ENCODE peak calls at places on chromosomes 1 and 21, in seven cellular contexts. One of them, this sample, is unnamed.
A peak's percentile ranks its signal among the peaks of the same experiment; 100 is the strongest.

GRCh38 chr1:218374972-218375371 is 29.8 kb downstream of the TGFB2 start:
- DNase-seq in ovary: no peak
- DNase-seq in transverse colon: no peak
- DNase-seq in GM12878: no peak
- DNase-seq in uterus: no peak
- DNase-seq in body of pancreas: no peak
- DNase-seq in right lobe of liver: no peak
- DNase-seq in this sample: no peak

GRCh38 chr1:17233675-17234074 is 15.2 kb upstream of the PADI3 start:
- DNase-seq in ovary: no peak
- DNase-seq in transverse colon: peak; percentile 88
- DNase-seq in GM12878: no peak
- DNase-seq in uterus: peak; percentile 22
- DNase-seq in body of pancreas: peak; percentile 88
- DNase-seq in right lobe of liver: no peak
- DNase-seq in this sample: peak; percentile 36

GRCh38 chr1:13702425-13703127 is 2.6 kb downstream of the PRDM2 start:
- DNase-seq in ovary: no peak
- DNase-seq in transverse colon: peak; percentile 42
- DNase-seq in GM12878: peak; percentile 89
- DNase-seq in uterus: no peak
- DNase-seq in body of pancreas: no peak
- DNase-seq in right lobe of liver: no peak
- DNase-seq in this sample: no peak

GRCh38 chr1:81264976-81265375 is 535.8 kb upstream of the ADGRL2 start:
- DNase-seq in ovary: no peak
- DNase-seq in transverse colon: no peak
- DNase-seq in GM12878: no peak
- DNase-seq in uterus: no peak
- DNase-seq in body of pancreas: no peak
- DNase-seq in right lobe of liver: no peak
- DNase-seq in this sample: no peak

GRCh38 chr21:29524055-29524454 is 225.3 kb downstream of the BACH1 start:
- DNase-seq in ovary: no peak
- DNase-seq in transverse colon: no peak
- DNase-seq in GM12878: no peak
- DNase-seq in uterus: no peak
- DNase-seq in body of pancreas: no peak
- DNase-seq in right lobe of liver: no peak
- DNase-seq in this sample: no peak

GRCh38 chr1:91682882-91683597 is 182.4 kb downstream of the CDC7 start:
- DNase-seq in ovary: no peak
- DNase-seq in transverse colon: no peak
- DNase-seq in GM12878: no peak
- DNase-seq in uterus: no peak
- DNase-seq in body of pancreas: no peak
- DNase-seq in right lobe of liver: no peak
- DNase-seq in this sample: no peak

GRCh38 chr1:4702927-4703326 is 48.5 kb downstream of the AJAP1 start:
- DNase-seq in ovary: no peak
- DNase-seq in transverse colon: no peak
- DNase-seq in GM12878: no peak
- DNase-seq in uterus: no peak
- DNase-seq in body of pancreas: no peak
- DNase-seq in right lobe of liver: no peak
- DNase-seq in this sample: peak; percentile 65

GRCh38 chr1:246679211-246680177 is 44.7 kb upstream of the SCCPDH start:
- DNase-seq in ovary: no peak
- DNase-seq in transverse colon: no peak
- DNase-seq in GM12878: no peak
- DNase-seq in uterus: no peak
- DNase-seq in body of pancreas: no peak
- DNase-seq in right lobe of liver: no peak
- DNase-seq in this sample: no peak

GRCh38 chr1:14949270-14949835 is 204.2 kb upstream of the TMEM51 start:
- DNase-seq in ovary: no peak
- DNase-seq in transverse colon: no peak
- DNase-seq in GM12878: no peak
- DNase-seq in uterus: no peak
- DNase-seq in body of pancreas: no peak
- DNase-seq in right lobe of liver: no peak
- DNase-seq in this sample: no peak

GRCh38 chr21:39927304-39927886 is 60.2 kb downstream of the PCP4 start:
- DNase-seq in ovary: no peak
- DNase-seq in transverse colon: no peak
- DNase-seq in GM12878: no peak
- DNase-seq in uterus: no peak
- DNase-seq in body of pancreas: peak; percentile 5
- DNase-seq in right lobe of liver: no peak
- DNase-seq in this sample: peak; percentile 31

GRCh38 chr1:206586501-206587445 is 25.5 kb downstream of the EIF2D start:
- DNase-seq in ovary: no peak
- DNase-seq in transverse colon: no peak
- DNase-seq in GM12878: no peak
- DNase-seq in uterus: no peak
- DNase-seq in body of pancreas: peak; percentile 24
- DNase-seq in right lobe of liver: no peak
- DNase-seq in this sample: no peak

GRCh38 chr21:16978309-16978895 is 534.4 kb upstream of the CXADR start:
- DNase-seq in ovary: no peak
- DNase-seq in transverse colon: no peak
- DNase-seq in GM12878: no peak
- DNase-seq in uterus: no peak
- DNase-seq in body of pancreas: no peak
- DNase-seq in right lobe of liver: no peak
- DNase-seq in this sample: no peak

GRCh38 chr1:164759945-164760584 is 201.1 kb downstream of the PBX1 start:
- DNase-seq in ovary: no peak
- DNase-seq in transverse colon: no peak
- DNase-seq in GM12878: no peak
- DNase-seq in uterus: no peak
- DNase-seq in body of pancreas: no peak
- DNase-seq in right lobe of liver: no peak
- DNase-seq in this sample: no peak

GRCh38 chr1:51553911-51554310 is 34.8 kb upstream of the EPS15 start:
- DNase-seq in ovary: no peak
- DNase-seq in transverse colon: no peak
- DNase-seq in GM12878: no peak
- DNase-seq in uterus: no peak
- DNase-seq in body of pancreas: no peak
- DNase-seq in right lobe of liver: no peak
- DNase-seq in this sample: no peak

GRCh38 chr1:235532350-235532749 is 28.1 kb upstream of the B3GALNT2 start:
- DNase-seq in ovary: no peak
- DNase-seq in transverse colon: no peak
- DNase-seq in GM12878: no peak
- DNase-seq in uterus: no peak
- DNase-seq in body of pancreas: no peak
- DNase-seq in right lobe of liver: no peak
- DNase-seq in this sample: no peak

GRCh38 chr1:2639607-2640521 is 7.0 kb upstream of the MMEL1 start:
- DNase-seq in ovary: no peak
- DNase-seq in transverse colon: no peak
- DNase-seq in GM12878: no peak
- DNase-seq in uterus: no peak
- DNase-seq in body of pancreas: no peak
- DNase-seq in right lobe of liver: no peak
- DNase-seq in this sample: peak; percentile 81

GRCh38 chr1:230869499-230869898 is 1.2 kb upstream of the C1orf198 start:
- DNase-seq in ovary: no peak
- DNase-seq in transverse colon: no peak
- DNase-seq in GM12878: no peak
- DNase-seq in uterus: no peak
- DNase-seq in body of pancreas: no peak
- DNase-seq in right lobe of liver: no peak
- DNase-seq in this sample: no peak

GRCh38 chr1:230868736-230869385 is 540 bp upstream of the C1orf198 start:
- DNase-seq in ovary: no peak
- DNase-seq in transverse colon: peak; percentile 60
- DNase-seq in GM12878: no peak
- DNase-seq in uterus: no peak
- DNase-seq in body of pancreas: peak; percentile 82
- DNase-seq in right lobe of liver: peak; percentile 74
- DNase-seq in this sample: peak; percentile 32

GRCh38 chr1:230867119-230867902 is 1.0 kb downstream of the C1orf198 start:
- DNase-seq in ovary: no peak
- DNase-seq in transverse colon: no peak
- DNase-seq in GM12878: no peak
- DNase-seq in uterus: no peak
- DNase-seq in body of pancreas: no peak
- DNase-seq in right lobe of liver: no peak
- DNase-seq in this sample: no peak

GRCh38 chr1:230866171-230866811 is 2.0 kb downstream of the C1orf198 start:
- DNase-seq in ovary: no peak
- DNase-seq in transverse colon: no peak
- DNase-seq in GM12878: no peak
- DNase-seq in uterus: no peak
- DNase-seq in body of pancreas: peak; percentile 41
- DNase-seq in right lobe of liver: no peak
- DNase-seq in this sample: no peak

GRCh38 chr1:230867903-230868735 is at the start of gene C1orf198:
- DNase-seq in ovary: peak; percentile 85
- DNase-seq in transverse colon: peak; percentile 81
- DNase-seq in GM12878: no peak
- DNase-seq in uterus: peak; percentile 63
- DNase-seq in body of pancreas: peak; percentile 68
- DNase-seq in right lobe of liver: peak; percentile 82
- DNase-seq in this sample: peak; percentile 56
- TF ChIP-seq CTCF in ovary: no peak
- TF ChIP-seq CTCF in transverse colon: no peak
- TF ChIP-seq CTCF in GM12878: no peak
- TF ChIP-seq CTCF in uterus: no peak
- TF ChIP-seq CTCF in body of pancreas: no peak
- TF ChIP-seq CTCF in right lobe of liver: no peak
- TF ChIP-seq CTCF in this sample: no peak

GRCh38 chr1:149887456-149888159 is 11.8 kb upstream of the BOLA1 start:
- DNase-seq in ovary: peak; percentile 78
- DNase-seq in transverse colon: peak; percentile 81
- DNase-seq in GM12878: peak; percentile 50
- DNase-seq in uterus: peak; percentile 95
- DNase-seq in body of pancreas: peak; percentile 97
- DNase-seq in right lobe of liver: peak; percentile 84
- DNase-seq in this sample: peak; percentile 95

GRCh38 chr1:149886396-149887195 is 12.8 kb upstream of the BOLA1 start:
- DNase-seq in ovary: peak; percentile 85
- DNase-seq in transverse colon: peak; percentile 88
- DNase-seq in GM12878: peak; percentile 99
- DNase-seq in uterus: peak; percentile 96
- DNase-seq in body of pancreas: peak; percentile 98
- DNase-seq in right lobe of liver: peak; percentile 87
- DNase-seq in this sample: peak; percentile 96

GRCh38 chr1:149885364-149886111 is 13.8 kb upstream of the BOLA1 start:
- DNase-seq in ovary: peak; percentile 85
- DNase-seq in transverse colon: peak; percentile 86
- DNase-seq in GM12878: peak; percentile 55
- DNase-seq in uterus: peak; percentile 86
- DNase-seq in body of pancreas: peak; percentile 96
- DNase-seq in right lobe of liver: peak; percentile 96
- DNase-seq in this sample: peak; percentile 98

GRCh38 chr1:149888999-149889289 is 10.4 kb upstream of the BOLA1 start:
- DNase-seq in ovary: peak; percentile 79
- DNase-seq in transverse colon: no peak
- DNase-seq in GM12878: no peak
- DNase-seq in uterus: peak; percentile 68
- DNase-seq in body of pancreas: peak; percentile 45
- DNase-seq in right lobe of liver: no peak
- DNase-seq in this sample: peak; percentile 53

GRCh38 chr1:149888160-149888998 is 11.0 kb upstream of the BOLA1 start:
- DNase-seq in ovary: peak; percentile 85
- DNase-seq in transverse colon: peak; percentile 86
- DNase-seq in GM12878: peak; percentile 97
- DNase-seq in uterus: peak; percentile 89
- DNase-seq in body of pancreas: peak; percentile 89
- DNase-seq in right lobe of liver: peak; percentile 74
- DNase-seq in this sample: peak; percentile 96
- TF ChIP-seq POLR2A in ovary: peak; percentile 9
- TF ChIP-seq POLR2A in transverse colon: no peak
- TF ChIP-seq POLR2A in GM12878: peak; percentile 63
- TF ChIP-seq POLR2A in uterus: peak; percentile 96
- TF ChIP-seq POLR2A in body of pancreas: no peak
- TF ChIP-seq POLR2A in right lobe of liver: peak; percentile 81
- TF ChIP-seq POLR2A in this sample: no peak

GRCh38 chr1:150256193-150256548 is 1.4 kb upstream of the CA14 start:
- DNase-seq in ovary: no peak
- DNase-seq in transverse colon: no peak
- DNase-seq in GM12878: no peak
- DNase-seq in uterus: no peak
- DNase-seq in body of pancreas: no peak
- DNase-seq in right lobe of liver: no peak
- DNase-seq in this sample: no peak
- H3K4me3 ChIP-seq in ovary: no peak overlapping the region
- H3K4me3 ChIP-seq in transverse colon: peak overlapping the region; percentile 45
- H3K4me3 ChIP-seq in GM12878: peak overlapping the region; percentile 9
- H3K4me3 ChIP-seq in uterus: peak overlapping the region; percentile 17
- H3K4me3 ChIP-seq in body of pancreas: no peak overlapping the region
- H3K4me3 ChIP-seq in right lobe of liver: no peak overlapping the region
- H3K4me3 ChIP-seq in this sample: no peak overlapping the region

GRCh38 chr1:53110370-53111072 is 31.9 kb downstream of the SLC1A7 start:
- DNase-seq in ovary: no peak
- DNase-seq in transverse colon: no peak
- DNase-seq in GM12878: no peak
- DNase-seq in uterus: peak; percentile 62
- DNase-seq in body of pancreas: peak; percentile 25
- DNase-seq in right lobe of liver: no peak
- DNase-seq in this sample: peak; percentile 68

GRCh38 chr1:53112271-53112774 is 30.1 kb downstream of the SLC1A7 start:
- DNase-seq in ovary: no peak
- DNase-seq in transverse colon: no peak
- DNase-seq in GM12878: no peak
- DNase-seq in uterus: no peak
- DNase-seq in body of pancreas: no peak
- DNase-seq in right lobe of liver: no peak
- DNase-seq in this sample: no peak

GRCh38 chr1:53111693-53112092 is 30.7 kb downstream of the SLC1A7 start:
- DNase-seq in ovary: no peak
- DNase-seq in transverse colon: no peak
- DNase-seq in GM12878: no peak
- DNase-seq in uterus: no peak
- DNase-seq in body of pancreas: no peak
- DNase-seq in right lobe of liver: no peak
- DNase-seq in this sample: no peak

GRCh38 chr1:53112861-53113260 is 29.6 kb downstream of the SLC1A7 start:
- DNase-seq in ovary: no peak
- DNase-seq in transverse colon: no peak
- DNase-seq in GM12878: no peak
- DNase-seq in uterus: no peak
- DNase-seq in body of pancreas: no peak
- DNase-seq in right lobe of liver: no peak
- DNase-seq in this sample: no peak

DNA sequence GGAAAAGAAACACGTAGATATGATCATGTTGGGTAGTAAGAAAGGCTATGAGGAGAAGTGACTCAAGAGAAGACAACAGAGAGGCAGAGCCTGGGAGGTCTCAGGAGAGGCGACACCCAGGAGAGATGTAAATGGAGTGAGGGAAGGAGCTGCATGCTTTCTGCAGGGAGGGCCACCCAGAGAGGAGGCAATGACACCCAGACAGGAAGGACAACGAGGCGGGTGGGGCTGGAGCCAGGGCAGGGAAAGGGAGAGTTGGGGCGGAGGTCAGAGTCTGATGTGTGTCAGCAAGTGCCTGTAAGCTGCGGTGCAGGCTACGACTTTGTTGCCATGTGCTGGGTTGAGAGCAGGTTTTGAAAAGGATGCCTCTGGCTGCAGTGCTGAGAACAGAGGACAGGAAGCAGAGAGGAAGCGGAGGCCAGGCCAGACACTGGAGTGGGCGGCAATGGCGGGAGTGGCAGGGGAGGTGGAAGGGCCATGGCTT is 31.3 kb downstream of the SLC1A7 start:
- DNase-seq in ovary: no peak
- DNase-seq in transverse colon: peak; percentile 84
- DNase-seq in GM12878: no peak
- DNase-seq in uterus: no peak
- DNase-seq in body of pancreas: no peak
- DNase-seq in right lobe of liver: peak; percentile 69
- DNase-seq in this sample: peak; percentile 36
- TF ChIP-seq CTCF in ovary: no peak
- TF ChIP-seq CTCF in transverse colon: peak; percentile 20
- TF ChIP-seq CTCF in GM12878: no peak
- TF ChIP-seq CTCF in uterus: no peak
- TF ChIP-seq CTCF in body of pancreas: no peak
- TF ChIP-seq CTCF in right lobe of liver: no peak
- TF ChIP-seq CTCF in this sample: no peak

This sample was measured in lower leg skin.